ENCODE peak calls at places on chromosomes 13 and 19, in ten cellular contexts. N is transverse colon, C is mucosa of descending colon, W is Panc1, L is fibroblast of mammary gland, U is heart left ventricle, R is cardiac fibroblast, O is mesendoderm, Q is MG63, Y is tibial artery. H is an unnamed sample.

GRCh38 chr19:18021121-18021755 is 13.3 kb downstream of the ARRDC2 start:
- DNase-seq in N (peak; percentile 78), C (peak; percentile 78), W (no peak), L (peak; percentile 80), U (peak; percentile 91), R (peak; percentile 95), O (no peak), Q (peak; percentile 74), Y (peak; percentile 97), H (peak; percentile 74)

GRCh38 chr19:15315101-15315500 is 17.2 kb downstream of the BRD4 start:
- DNase-seq in N (no peak), C (no peak), W (no peak), L (no peak), U (no peak), R (no peak), O (no peak), Q (no peak), Y (peak; percentile 35), H (peak; percentile 84)

GRCh38 chr19:14138576-14139265 is 2.3 kb upstream of the ASF1B start:
- DNase-seq in N (no peak), C (no peak), W (no peak), L (peak; percentile 40), U (no peak), R (peak; percentile 57), O (no peak), Q (no peak), Y (no peak), H (no peak)

GRCh38 chr19:45569619-45570421 is 14.8 kb downstream of the OPA3 start:
- DNase-seq in N (peak; percentile 87), C (peak; percentile 84), W (no peak), L (peak; percentile 61), U (peak; percentile 51), R (peak; percentile 58), O (peak; percentile 74), Q (peak; percentile 60), Y (no peak), H (peak; percentile 54)

GRCh38 chr13:27349458-27349857 is 75.0 kb upstream of the GTF3A start:
- DNase-seq in N (no peak), C (no peak), W (no peak), L (no peak), U (no peak), R (peak; percentile 32), O (no peak), Q (no peak), Y (no peak), H (no peak)

GRCh38 chr13:112958127-112958989 is 10.7 kb upstream of the MCF2L start:
- DNase-seq in N (no peak), C (no peak), W (no peak), L (no peak), U (no peak), R (peak; percentile 18), O (no peak), Q (no peak), Y (peak; percentile 52), H (no peak)

GRCh38 chr19:17966497-17967257 is at the start of gene KCNN1:
- DNase-seq in N (no peak), C (no peak), W (no peak), L (no peak), U (no peak), R (no peak), O (no peak), Q (no peak), Y (no peak), H (no peak)

GRCh38 chr19:17766543-17767131 is 15.4 kb downstream of the FCHO1 start:
- DNase-seq in N (peak; percentile 94), C (peak; percentile 96), W (no peak), L (peak; percentile 80), U (peak; percentile 71), R (peak; percentile 87), O (peak; percentile 91), Q (peak; percentile 83), Y (peak; percentile 85), H (peak; percentile 84)

GRCh38 chr19:708154-709141 is at the start of gene PALM:
- DNase-seq in N (no peak), C (no peak), W (no peak), L (no peak), U (peak; percentile 50), R (no peak), O (peak; percentile 34), Q (peak; percentile 32), Y (no peak), H (no peak)

GRCh38 chr19:8938576-8938975 is 71.6 kb downstream of the MUC16 start:
- DNase-seq in N (no peak), C (no peak), W (no peak), L (no peak), U (no peak), R (no peak), O (no peak), Q (no peak), Y (no peak), H (no peak)

GRCh38 chr13:36175621-36176020 is 38.7 kb downstream of the SOHLH2 start:
- DNase-seq in N (no peak), C (no peak), W (no peak), L (no peak), U (no peak), R (no peak), O (no peak), Q (no peak), Y (no peak), H (no peak)

GRCh38 chr13:96003304-96003703 is 49.9 kb downstream of the UGGT2 start:
- DNase-seq in N (no peak), C (no peak), W (no peak), L (peak; percentile 25), U (no peak), R (peak; percentile 53), O (peak; percentile 67), Q (no peak), Y (no peak), H (peak; percentile 14)

GRCh38 chr13:112881656-112882554 is 87.1 kb upstream of the MCF2L start:
- DNase-seq in N (no peak), C (no peak), W (no peak), L (no peak), U (no peak), R (no peak), O (no peak), Q (no peak), Y (no peak), H (no peak)

GRCh38 chr13:43405457-43405856 is 381.3 kb downstream of the ENOX1 start:
- DNase-seq in N (no peak), C (no peak), W (no peak), L (peak; percentile 83), U (no peak), R (peak; percentile 86), O (no peak), Q (no peak), Y (no peak), H (peak; percentile 81)

GRCh38 chr19:5623397-5624153 is 692 bp downstream of the SAFB start:
- DNase-seq in N (peak; percentile 21), C (peak; percentile 23), W (no peak), L (no peak), U (no peak), R (no peak), O (no peak), Q (no peak), Y (no peak), H (no peak)

GRCh38 chr19:55105237-55105636 is 12.2 kb downstream of the PPP1R12C start:
- DNase-seq in N (no peak), C (no peak), W (no peak), L (no peak), U (no peak), R (no peak), O (no peak), Q (no peak), Y (no peak), H (no peak)

GRCh38 chr13:33100876-33101275 is 84.7 kb downstream of the KL start:
- DNase-seq in N (no peak), C (no peak), W (no peak), L (peak; percentile 34), U (no peak), R (no peak), O (no peak), Q (no peak), Y (no peak), H (no peak)

GRCh38 chr19:42423462-42424344 is 3.5 kb downstream of the LIPE start:
- DNase-seq in N (peak; percentile 92), C (peak; percentile 92), W (no peak), L (peak; percentile 88), U (peak; percentile 91), R (peak; percentile 92), O (peak; percentile 96), Q (peak; percentile 33), Y (peak; percentile 76), H (peak; percentile 96)

GRCh38 chr19:15015946-15016542 is 33.2 kb upstream of the CASP14 start:
- DNase-seq in N (no peak), C (peak; percentile 20), W (no peak), L (peak; percentile 3), U (no peak), R (peak; percentile 18), O (peak; percentile 40), Q (peak; percentile 30), Y (no peak), H (no peak)

GRCh38 chr19:53909471-53910169 is 542 bp downstream of the CACNG7 start:
- DNase-seq in N (no peak), C (no peak), W (no peak), L (no peak), U (no peak), R (no peak), O (peak; percentile 43), Q (no peak), Y (no peak), H (no peak)
- H3K4me3 ChIP-seq in N (no peak overlapping the region), C (no peak overlapping the region), W (peak overlapping the region; percentile 39), L (no peak overlapping the region), U (no peak overlapping the region), R (peak overlapping the region; percentile 77), O (peak overlapping the region; percentile 76), Q (no peak overlapping the region), Y (no peak overlapping the region), H (no peak overlapping the region)

GRCh38 chr13:99978781-99979452 is 2.7 kb upstream of the ZIC2 start:
- DNase-seq in N (no peak), C (no peak), W (no peak), L (no peak), U (no peak), R (no peak), O (peak; percentile 98), Q (peak; percentile 62), Y (no peak), H (no peak)
- H3K4me3 ChIP-seq in N (no peak overlapping the region), C (no peak overlapping the region), W (peak overlapping the region; percentile 55), L (no peak overlapping the region), U (no peak overlapping the region), R (no peak overlapping the region), O (peak overlapping the region; percentile 86), Q (peak overlapping the region; percentile 85), Y (no peak overlapping the region), H (no peak overlapping the region)

DNA sequence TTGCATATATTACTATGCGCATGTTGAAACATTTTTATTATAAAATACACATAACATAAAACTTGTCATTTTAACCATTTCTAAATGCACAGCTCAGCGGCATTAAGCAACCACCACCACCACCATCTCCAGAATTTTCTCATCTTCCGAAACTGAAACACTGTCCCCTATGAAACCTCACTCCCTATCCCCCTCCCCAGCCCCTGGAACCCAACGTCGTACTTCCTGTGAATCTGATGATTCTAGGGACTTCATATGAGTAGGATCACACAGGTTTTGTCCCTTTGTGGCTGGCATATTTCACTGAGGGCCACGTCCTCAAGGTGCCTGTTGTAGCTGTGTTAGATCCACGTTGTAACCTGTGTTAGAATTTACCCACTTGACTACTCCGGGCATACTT is 716 bp upstream of the MAP2K2 start:
- DNase-seq in N (no peak), C (no peak), W (no peak), L (no peak), U (no peak), R (no peak), O (peak; percentile 38), Q (no peak), Y (no peak), H (no peak)
- H3K4me3 ChIP-seq in N (peak overlapping the region; percentile 89), C (no peak overlapping the region), W (peak overlapping the region; percentile 80), L (peak overlapping the region; percentile 54), U (peak overlapping the region; percentile 95), R (no peak overlapping the region), O (no peak overlapping the region), Q (peak overlapping the region; percentile 58), Y (peak overlapping the region; percentile 99), H (peak overlapping the region; percentile 82)

GRCh38 chr19:38565686-38566105 is 52.1 kb downstream of the MAP4K1 start:
- DNase-seq in N (no peak), C (no peak), W (no peak), L (no peak), U (no peak), R (no peak), O (no peak), Q (no peak), Y (no peak), H (no peak)
- H3K4me3 ChIP-seq in N (no peak overlapping the region), C (no peak overlapping the region), W (peak overlapping the region; percentile 30), L (no peak overlapping the region), U (peak overlapping the region; percentile 45), R (no peak overlapping the region), O (no peak overlapping the region), Q (no peak overlapping the region), Y (no peak overlapping the region), H (no peak overlapping the region)

H was measured in epithelial cell of esophagus.